ENCODE peak calls at places on chromosome 3, in seven cellular contexts. One of them, this sample, is unnamed.

GRCh38 chr3:11618897-11619296 is 24.8 kb downstream of the VGLL4 start:
- DNase-seq in naive thymus-derived CD8-positive, alpha-beta T cell: no peak
- DNase-seq in pons: no peak
- DNase-seq in cardiac muscle cell: no peak
- DNase-seq in B cell: no peak
- DNase-seq in A673: no peak
- DNase-seq in AG04450: no peak
- DNase-seq in this sample: no peak

GRCh38 chr3:104987859-104988258 is 378.9 kb upstream of the ALCAM start:
- DNase-seq in cardiac muscle cell: no peak
- DNase-seq in A673: peak; percentile 11
- DNase-seq in B cell: no peak
- DNase-seq in pons: no peak
- DNase-seq in AG04450: no peak
- DNase-seq in naive thymus-derived CD8-positive, alpha-beta T cell: no peak
- DNase-seq in this sample: no peak

GRCh38 chr3:151227438-151228290 is 24.6 kb upstream of the GPR171 start:
- DNase-seq in pons: peak; percentile 89
- DNase-seq in naive thymus-derived CD8-positive, alpha-beta T cell: peak; percentile 81
- DNase-seq in A673: peak; percentile 84
- DNase-seq in AG04450: peak; percentile 73
- DNase-seq in cardiac muscle cell: peak; percentile 79
- DNase-seq in B cell: peak; percentile 66
- DNase-seq in this sample: peak; percentile 79

GRCh38 chr3:108312656-108313055 is 16.3 kb downstream of the HHLA2 start:
- DNase-seq in pons: no peak
- DNase-seq in naive thymus-derived CD8-positive, alpha-beta T cell: no peak
- DNase-seq in cardiac muscle cell: no peak
- DNase-seq in B cell: no peak
- DNase-seq in A673: no peak
- DNase-seq in AG04450: peak; percentile 20
- DNase-seq in this sample: no peak

GRCh38 chr3:109115451-109115850 is 2.5 kb downstream of the MORC1 start:
- DNase-seq in cardiac muscle cell: no peak
- DNase-seq in AG04450: no peak
- DNase-seq in B cell: no peak
- DNase-seq in naive thymus-derived CD8-positive, alpha-beta T cell: no peak
- DNase-seq in A673: no peak
- DNase-seq in pons: no peak
- DNase-seq in this sample: no peak

GRCh38 chr3:171827836-171828458 is 15.2 kb upstream of the TMEM212 start:
- DNase-seq in AG04450: no peak
- DNase-seq in B cell: no peak
- DNase-seq in cardiac muscle cell: no peak
- DNase-seq in A673: no peak
- DNase-seq in pons: no peak
- DNase-seq in naive thymus-derived CD8-positive, alpha-beta T cell: no peak
- DNase-seq in this sample: no peak

GRCh38 chr3:377158-377561 is 180.6 kb downstream of the CHL1 start:
- DNase-seq in A673: peak; percentile 56
- DNase-seq in naive thymus-derived CD8-positive, alpha-beta T cell: no peak
- DNase-seq in cardiac muscle cell: peak; percentile 19
- DNase-seq in AG04450: no peak
- DNase-seq in B cell: peak; percentile 12
- DNase-seq in pons: peak; percentile 34
- DNase-seq in this sample: peak; percentile 8

GRCh38 chr3:185734725-185735096 is 90.1 kb downstream of the IGF2BP2 start:
- DNase-seq in A673: no peak
- DNase-seq in pons: no peak
- DNase-seq in AG04450: no peak
- DNase-seq in naive thymus-derived CD8-positive, alpha-beta T cell: no peak
- DNase-seq in cardiac muscle cell: no peak
- DNase-seq in B cell: no peak
- DNase-seq in this sample: no peak

GRCh38 chr3:14780927-14781507 is 37.7 kb upstream of the FGD5 start:
- DNase-seq in AG04450: peak; percentile 3
- DNase-seq in pons: no peak
- DNase-seq in cardiac muscle cell: peak; percentile 82
- DNase-seq in B cell: no peak
- DNase-seq in A673: peak; percentile 46
- DNase-seq in naive thymus-derived CD8-positive, alpha-beta T cell: no peak
- DNase-seq in this sample: peak; percentile 74

GRCh38 chr3:182837855-182838454 is 44.7 kb downstream of the ATP11B start:
- DNase-seq in AG04450: no peak
- DNase-seq in A673: peak; percentile 39
- DNase-seq in naive thymus-derived CD8-positive, alpha-beta T cell: peak; percentile 49
- DNase-seq in pons: peak; percentile 18
- DNase-seq in cardiac muscle cell: peak; percentile 31
- DNase-seq in B cell: no peak
- DNase-seq in this sample: no peak

GRCh38 chr3:102090646-102091045 is 241.3 kb downstream of the NFKBIZ start:
- DNase-seq in cardiac muscle cell: no peak
- DNase-seq in B cell: no peak
- DNase-seq in naive thymus-derived CD8-positive, alpha-beta T cell: no peak
- DNase-seq in A673: peak; percentile 57
- DNase-seq in AG04450: no peak
- DNase-seq in pons: no peak
- DNase-seq in this sample: no peak

GRCh38 chr3:43583481-43583880 is 38.3 kb downstream of the ANO10 start:
- DNase-seq in pons: no peak
- DNase-seq in AG04450: no peak
- DNase-seq in A673: no peak
- DNase-seq in cardiac muscle cell: no peak
- DNase-seq in naive thymus-derived CD8-positive, alpha-beta T cell: no peak
- DNase-seq in B cell: no peak
- DNase-seq in this sample: no peak

GRCh38 chr3:130699765-130700164 is 46.9 kb downstream of the PIK3R4 start:
- DNase-seq in cardiac muscle cell: peak; percentile 2
- DNase-seq in B cell: no peak
- DNase-seq in A673: peak; percentile 39
- DNase-seq in AG04450: no peak
- DNase-seq in pons: no peak
- DNase-seq in naive thymus-derived CD8-positive, alpha-beta T cell: peak; percentile 11
- DNase-seq in this sample: no peak

GRCh38 chr3:107975529-107976203 is 115.2 kb downstream of the CD47 start:
- DNase-seq in A673: no peak
- DNase-seq in cardiac muscle cell: no peak
- DNase-seq in pons: no peak
- DNase-seq in AG04450: no peak
- DNase-seq in B cell: no peak
- DNase-seq in naive thymus-derived CD8-positive, alpha-beta T cell: peak; percentile 48
- DNase-seq in this sample: no peak

GRCh38 chr3:127152676-127153505 is 40.0 kb upstream of the PRR23E start:
- DNase-seq in AG04450: no peak
- DNase-seq in naive thymus-derived CD8-positive, alpha-beta T cell: no peak
- DNase-seq in A673: no peak
- DNase-seq in pons: no peak
- DNase-seq in B cell: no peak
- DNase-seq in cardiac muscle cell: no peak
- DNase-seq in this sample: no peak

GRCh38 chr3:105614288-105615030 is 247.8 kb downstream of the ALCAM start:
- DNase-seq in cardiac muscle cell: peak; percentile 35
- DNase-seq in AG04450: no peak
- DNase-seq in A673: no peak
- DNase-seq in B cell: no peak
- DNase-seq in pons: no peak
- DNase-seq in naive thymus-derived CD8-positive, alpha-beta T cell: no peak
- DNase-seq in this sample: no peak

GRCh38 chr3:146554168-146554760 is 9.9 kb upstream of the PLSCR1 start:
- DNase-seq in A673: no peak
- DNase-seq in AG04450: no peak
- DNase-seq in pons: no peak
- DNase-seq in naive thymus-derived CD8-positive, alpha-beta T cell: no peak
- DNase-seq in cardiac muscle cell: no peak
- DNase-seq in B cell: no peak
- DNase-seq in this sample: no peak

GRCh38 chr3:136862611-136862951 is 573 bp downstream of the NCK1 start:
- DNase-seq in A673: peak; percentile 53
- DNase-seq in pons: peak; percentile 27
- DNase-seq in AG04450: peak; percentile 16
- DNase-seq in B cell: peak; percentile 43
- DNase-seq in cardiac muscle cell: peak; percentile 62
- DNase-seq in naive thymus-derived CD8-positive, alpha-beta T cell: no peak
- DNase-seq in this sample: no peak

GRCh38 chr3:54830658-54831057 is 97.2 kb downstream of the LRTM1 start:
- DNase-seq in AG04450: no peak
- DNase-seq in B cell: no peak
- DNase-seq in cardiac muscle cell: no peak
- DNase-seq in pons: no peak
- DNase-seq in naive thymus-derived CD8-positive, alpha-beta T cell: no peak
- DNase-seq in A673: no peak
- DNase-seq in this sample: peak; percentile 25

GRCh38 chr3:149368850-149369497 is 8.5 kb downstream of the TM4SF1 start:
- DNase-seq in AG04450: no peak
- DNase-seq in A673: no peak
- DNase-seq in pons: peak; percentile 82
- DNase-seq in naive thymus-derived CD8-positive, alpha-beta T cell: no peak
- DNase-seq in cardiac muscle cell: no peak
- DNase-seq in B cell: no peak
- DNase-seq in this sample: no peak

GRCh38 chr3:13085081-13085845 is 12.0 kb upstream of the IQSEC1 start:
- DNase-seq in cardiac muscle cell: no peak
- DNase-seq in B cell: no peak
- DNase-seq in naive thymus-derived CD8-positive, alpha-beta T cell: no peak
- DNase-seq in A673: no peak
- DNase-seq in AG04450: no peak
- DNase-seq in pons: no peak
- DNase-seq in this sample: no peak

GRCh38 chr3:184907941-184908649 is 96.1 kb downstream of the VPS8 start:
- DNase-seq in AG04450: no peak
- DNase-seq in cardiac muscle cell: no peak
- DNase-seq in B cell: no peak
- DNase-seq in naive thymus-derived CD8-positive, alpha-beta T cell: no peak
- DNase-seq in pons: peak; percentile 90
- DNase-seq in A673: no peak
- DNase-seq in this sample: no peak

GRCh38 chr3:195906865-195907729 is 1.3 kb downstream of the TNK2 start:
- DNase-seq in naive thymus-derived CD8-positive, alpha-beta T cell: peak; percentile 89
- DNase-seq in cardiac muscle cell: no peak
- DNase-seq in pons: peak; percentile 69
- DNase-seq in AG04450: no peak
- DNase-seq in B cell: peak; percentile 79
- DNase-seq in A673: no peak
- DNase-seq in this sample: no peak

GRCh38 chr3:158727499-158728377 is 4.5 kb downstream of the RARRES1 start:
- DNase-seq in pons: peak; percentile 78
- DNase-seq in B cell: peak; percentile 80
- DNase-seq in A673: peak; percentile 79
- DNase-seq in naive thymus-derived CD8-positive, alpha-beta T cell: peak; percentile 64
- DNase-seq in cardiac muscle cell: peak; percentile 61
- DNase-seq in AG04450: no peak
- DNase-seq in this sample: peak; percentile 43

GRCh38 chr3:139846729-139847128 is 88.3 kb upstream of the CLSTN2 start:
- DNase-seq in B cell: no peak
- DNase-seq in cardiac muscle cell: no peak
- DNase-seq in pons: no peak
- DNase-seq in AG04450: no peak
- DNase-seq in A673: no peak
- DNase-seq in naive thymus-derived CD8-positive, alpha-beta T cell: no peak
- DNase-seq in this sample: no peak

GRCh38 chr3:126396536-126396935 is 1.8 kb downstream of the CFAP100 start:
- DNase-seq in cardiac muscle cell: no peak
- DNase-seq in A673: no peak
- DNase-seq in B cell: no peak
- DNase-seq in pons: no peak
- DNase-seq in naive thymus-derived CD8-positive, alpha-beta T cell: no peak
- DNase-seq in AG04450: no peak
- DNase-seq in this sample: no peak

GRCh38 chr3:150956376-150956775 is 16.2 kb downstream of the CLRN1 start:
- DNase-seq in AG04450: no peak
- DNase-seq in B cell: no peak
- DNase-seq in A673: peak; percentile 10
- DNase-seq in pons: no peak
- DNase-seq in cardiac muscle cell: no peak
- DNase-seq in naive thymus-derived CD8-positive, alpha-beta T cell: no peak
- DNase-seq in this sample: no peak

GRCh38 chr3:189572249-189572648 is 58.9 kb upstream of the TP63 start:
- DNase-seq in B cell: no peak
- DNase-seq in pons: no peak
- DNase-seq in AG04450: no peak
- DNase-seq in cardiac muscle cell: no peak
- DNase-seq in naive thymus-derived CD8-positive, alpha-beta T cell: no peak
- DNase-seq in A673: no peak
- DNase-seq in this sample: no peak

GRCh38 chr3:18428036-18428435 is 2.9 kb upstream of the SATB1 start:
- DNase-seq in cardiac muscle cell: no peak
- DNase-seq in AG04450: no peak
- DNase-seq in naive thymus-derived CD8-positive, alpha-beta T cell: no peak
- DNase-seq in pons: no peak
- DNase-seq in B cell: no peak
- DNase-seq in A673: no peak
- DNase-seq in this sample: no peak

GRCh38 chr3:56855856-56856538 is 54.2 kb upstream of the ARHGEF3 start:
- DNase-seq in pons: peak; percentile 92
- DNase-seq in B cell: no peak
- DNase-seq in AG04450: no peak
- DNase-seq in naive thymus-derived CD8-positive, alpha-beta T cell: peak; percentile 18
- DNase-seq in cardiac muscle cell: peak; percentile 30
- DNase-seq in A673: no peak
- DNase-seq in this sample: peak; percentile 46

GRCh38 chr3:22245817-22246583 is 495.0 kb upstream of the ZNF385D start:
- DNase-seq in B cell: no peak
- DNase-seq in pons: no peak
- DNase-seq in A673: no peak
- DNase-seq in AG04450: no peak
- DNase-seq in cardiac muscle cell: no peak
- DNase-seq in naive thymus-derived CD8-positive, alpha-beta T cell: no peak
- DNase-seq in this sample: no peak

GRCh38 chr3:83500422-83500821 is 1458.4 kb upstream of the CADM2 start:
- DNase-seq in cardiac muscle cell: no peak
- DNase-seq in pons: no peak
- DNase-seq in B cell: no peak
- DNase-seq in AG04450: no peak
- DNase-seq in naive thymus-derived CD8-positive, alpha-beta T cell: no peak
- DNase-seq in A673: no peak
- DNase-seq in this sample: no peak

GRCh38 chr3:38960042-38960622 is 91.6 kb downstream of the SCN11A start:
- DNase-seq in naive thymus-derived CD8-positive, alpha-beta T cell: no peak
- DNase-seq in A673: no peak
- DNase-seq in B cell: no peak
- DNase-seq in pons: no peak
- DNase-seq in AG04450: peak; percentile 7
- DNase-seq in cardiac muscle cell: no peak
- DNase-seq in this sample: no peak

GRCh38 chr3:186298876-186299275 is 63.2 kb downstream of the DGKG start:
- DNase-seq in cardiac muscle cell: no peak
- DNase-seq in pons: peak; percentile 43
- DNase-seq in AG04450: no peak
- DNase-seq in B cell: no peak
- DNase-seq in naive thymus-derived CD8-positive, alpha-beta T cell: no peak
- DNase-seq in A673: no peak
- DNase-seq in this sample: no peak

GRCh38 chr3:36164400-36164799 is 215.9 kb upstream of the STAC start:
- DNase-seq in A673: no peak
- DNase-seq in naive thymus-derived CD8-positive, alpha-beta T cell: no peak
- DNase-seq in cardiac muscle cell: no peak
- DNase-seq in B cell: no peak
- DNase-seq in AG04450: no peak
- DNase-seq in pons: no peak
- DNase-seq in this sample: no peak

GRCh38 chr3:115834068-115834467 is 210.8 kb downstream of the GAP43 start:
- DNase-seq in pons: no peak
- DNase-seq in A673: peak; percentile 85
- DNase-seq in B cell: no peak
- DNase-seq in cardiac muscle cell: no peak
- DNase-seq in naive thymus-derived CD8-positive, alpha-beta T cell: no peak
- DNase-seq in AG04450: peak; percentile 70
- DNase-seq in this sample: no peak

GRCh38 chr3:134375542-134376384 is 1.5 kb upstream of the AMOTL2 start:
- DNase-seq in A673: no peak
- DNase-seq in cardiac muscle cell: no peak
- DNase-seq in B cell: no peak
- DNase-seq in AG04450: no peak
- DNase-seq in naive thymus-derived CD8-positive, alpha-beta T cell: no peak
- DNase-seq in pons: no peak
- DNase-seq in this sample: no peak